ENCODE peak calls at places on chromosomes 6 and 20, in four cellular contexts. U, S, X and F are unnamed samples.

GRCh38 chr6:85459224-85459901 is 9.5 kb downstream of the NT5E start:
- DNase-seq in S (no peak), X (no peak), U (peak; percentile 68), F (no peak)

GRCh38 chr20:6122873-6123649 is at the start of gene FERMT1:
- DNase-seq in S (no peak), X (peak; percentile 85), U (peak; percentile 31), F (peak; percentile 94)

GRCh38 chr6:31172973-31173384 is 2.5 kb upstream of the POU5F1 start:
- DNase-seq in X (no peak), U (no peak), S (no peak), F (no peak)

GRCh38 chr6:36677059-36677749 is 1.3 kb upstream of the CDKN1A start:
- DNase-seq in X (no peak), U (peak; percentile 37), S (no peak), F (no peak)

GRCh38 chr6:56522871-56523270 is 119.8 kb downstream of the DST start:
- DNase-seq in X (no peak), U (no peak), S (no peak), F (no peak)

GRCh38 chr6:101397199-101397598 is 3.7 kb downstream of the GRIK2 start:
- DNase-seq in S (peak; percentile 15), U (no peak), X (no peak), F (peak; percentile 23)

GRCh38 chr6:143325379-143326140 is 124.9 kb downstream of the ADAT2 start:
- DNase-seq in X (no peak), S (no peak), U (peak; percentile 82), F (no peak)

GRCh38 chr20:34065260-34065659 is 46.8 kb downstream of the EIF2S2 start:
- DNase-seq in S (no peak), U (peak; percentile 15), X (no peak), F (no peak)

GRCh38 chr6:31660998-31661866 is 654 bp upstream of the C6orf47 start:
- DNase-seq in X (no peak), S (no peak), U (no peak), F (peak; percentile 75)

GRCh38 chr20:35601990-35602389 is 13.6 kb upstream of the SPAG4 start:
- DNase-seq in X (no peak), U (no peak), S (no peak), F (no peak)

GRCh38 chr6:166036321-166037105 is 131.1 kb downstream of the TBXT start:
- DNase-seq in S (no peak), X (no peak), U (no peak), F (no peak)

GRCh38 chr6:147586044-147586443 is 77.6 kb downstream of the SAMD5 start:
- DNase-seq in U (no peak), X (no peak), S (no peak), F (no peak)

GRCh38 chr6:83270971-83271714 is 78.0 kb downstream of the RWDD2A start:
- DNase-seq in U (peak; percentile 80), X (no peak), S (no peak), F (peak; percentile 2)

GRCh38 chr6:168535711-168536110 is 94.7 kb downstream of the SMOC2 start:
- DNase-seq in U (no peak), X (no peak), S (no peak), F (no peak)

GRCh38 chr6:112415366-112415765 is 68.2 kb downstream of the RFPL4B start:
- DNase-seq in S (no peak), X (no peak), U (no peak), F (no peak)

GRCh38 chr20:4797275-4797674 is 75.6 kb downstream of the PRND start:
- DNase-seq in X (no peak), U (no peak), S (no peak), F (no peak)

GRCh38 chr20:49199729-49200293 is 11.7 kb upstream of the STAU1 start:
- DNase-seq in X (no peak), S (no peak), U (no peak), F (no peak)

GRCh38 chr20:35972445-35972844 is 4.1 kb downstream of the CNBD2 start:
- DNase-seq in X (no peak), U (no peak), S (no peak), F (no peak)

GRCh38 chr6:25402125-25402524 is 123.0 kb downstream of the CARMIL1 start:
- DNase-seq in U (no peak), S (no peak), X (no peak), F (no peak)

GRCh38 chr6:25404094-25404493 is 124.9 kb downstream of the CARMIL1 start:
- DNase-seq in U (no peak), S (no peak), X (no peak), F (no peak)

GRCh38 chr6:25399885-25400284 is 120.7 kb downstream of the CARMIL1 start:
- DNase-seq in X (no peak), U (no peak), S (no peak), F (no peak)

GRCh38 chr6:25403150-25403549 is 124.0 kb downstream of the CARMIL1 start:
- DNase-seq in U (no peak), S (no peak), X (no peak), F (no peak)

DNA sequence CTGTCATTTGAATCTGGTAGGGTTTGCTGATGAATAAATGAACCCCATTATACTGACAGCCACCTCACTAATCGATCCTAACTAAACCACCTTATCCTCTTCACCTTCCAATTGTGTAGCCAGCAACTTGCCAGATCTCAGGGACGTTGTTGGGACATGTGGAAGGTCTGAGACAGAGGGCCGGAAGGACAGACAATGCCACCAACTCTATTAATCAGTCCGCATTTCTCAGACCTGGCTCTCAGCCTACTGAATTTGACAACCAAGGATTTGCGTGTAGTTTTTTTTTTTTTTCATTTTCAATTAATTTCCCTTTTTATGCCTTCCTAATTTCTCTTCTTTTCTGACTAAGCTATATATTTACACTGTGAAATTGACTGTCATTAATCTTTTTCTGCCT is 122.5 kb downstream of the CARMIL1 start:
- DNase-seq in S (no peak), U (no peak), X (no peak), F (no peak)
- TF ChIP-seq MAX in S (no peak), U (no peak), X (no peak), F (no peak)

GRCh38 chr20:16388731-16389130 is 184.5 kb downstream of the KIF16B start:
- DNase-seq in S (no peak), U (no peak), X (no peak), F (no peak)
- TF ChIP-seq MYC in S (no peak), U (no peak), X (no peak), F (no peak)

DNA sequence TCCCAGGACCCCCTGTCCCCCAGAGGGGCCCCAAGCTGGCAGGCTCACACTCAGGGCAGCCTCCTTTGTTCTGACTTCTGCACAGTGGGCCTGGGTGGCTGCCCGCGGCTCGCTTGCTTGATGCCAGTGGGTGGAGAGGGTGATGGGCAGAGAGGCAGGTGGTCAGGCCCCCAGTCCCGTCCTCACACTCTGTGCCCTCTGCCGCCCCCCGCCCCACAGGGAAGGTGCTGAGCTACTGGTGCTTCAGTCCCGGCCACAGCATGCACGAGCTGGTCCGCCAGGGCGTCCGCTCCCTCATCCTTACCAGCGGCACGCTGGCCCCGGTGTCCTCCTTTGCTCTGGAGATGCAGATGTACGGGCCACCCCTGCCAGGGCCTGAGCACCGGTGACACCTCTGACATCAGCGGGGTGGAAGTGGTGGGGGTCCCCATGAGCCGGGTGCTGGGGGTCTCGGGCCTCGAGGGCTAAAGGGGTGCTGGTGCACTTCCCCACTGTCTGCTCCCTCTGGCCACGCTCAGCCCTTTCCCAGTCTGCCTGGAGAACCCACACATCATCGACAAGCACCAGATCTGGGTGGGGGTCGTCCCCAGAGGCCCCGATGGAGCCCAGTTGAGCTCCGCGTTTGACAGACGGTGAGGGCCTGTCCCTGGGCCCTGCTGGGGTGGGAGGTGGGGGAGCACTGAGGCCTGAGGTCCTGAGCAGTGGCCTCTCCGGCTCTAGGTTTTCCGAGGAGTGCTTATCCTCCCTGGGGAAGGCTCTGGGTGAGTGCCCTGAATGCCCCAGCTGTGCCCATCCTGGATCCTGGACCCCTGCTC is 8.8 kb upstream of the TNFRSF6B start:
- DNase-seq in X (no peak), U (no peak), S (no peak), F (no peak)
- TF ChIP-seq MAX in X (no peak), U (no peak), S (no peak), F (no peak)

DNA sequence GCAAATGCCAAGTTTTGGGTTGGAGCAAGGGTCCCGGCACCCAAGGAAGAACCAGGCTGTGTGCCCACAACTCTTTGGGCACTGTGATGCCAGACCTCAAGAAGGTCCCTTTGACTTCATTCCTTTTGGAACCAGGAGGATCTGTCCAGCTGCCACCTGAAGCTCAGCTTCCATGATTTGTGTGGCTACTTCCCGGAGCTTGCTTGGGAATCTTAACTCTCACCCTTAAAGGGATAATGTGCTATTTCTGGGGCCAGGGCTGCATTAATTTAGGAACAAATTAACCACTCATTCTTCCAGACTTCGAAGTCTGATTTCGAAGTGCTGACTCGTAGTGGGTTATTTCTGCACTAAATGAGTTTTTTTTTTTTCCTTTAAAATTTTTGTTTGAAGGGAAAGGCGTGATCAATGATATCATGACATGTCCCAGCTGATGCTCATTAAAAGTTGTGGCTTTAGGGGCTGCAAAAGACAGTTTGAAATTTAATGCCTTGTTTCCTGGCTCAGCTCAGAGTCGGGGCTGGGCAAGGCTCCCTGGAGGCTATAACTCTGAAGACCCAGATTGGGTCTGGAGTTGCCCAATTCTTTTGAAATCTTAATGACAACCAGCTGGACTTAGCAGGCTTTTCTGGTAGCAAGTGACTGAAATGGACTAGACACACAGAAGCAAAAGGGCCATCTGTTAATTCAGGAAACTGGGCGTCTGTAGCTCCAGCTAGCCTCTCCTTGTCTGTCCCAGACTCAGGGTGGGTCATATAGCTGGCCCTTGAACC is 23.9 kb upstream of the PHACTR3 start:
- DNase-seq in X (no peak), U (no peak), S (no peak), F (peak; percentile 95)
- TF ChIP-seq MYC in X (no peak), U (no peak), S (no peak), F (peak; percentile 64)